ENCODE peak calls at places on chromosome 14, in nine cellular contexts. One of them, this sample, is unnamed.

GRCh38 chr14:98233656-98234055 is 1038.3 kb downstream of the BCL11B start:
- DNase-seq in head of caudate nucleus: no peak
- DNase-seq in foreskin fibroblast: no peak
- DNase-seq in stimulated activated CD8-positive, alpha-beta memory T cell treated with anti-CD3 and anti-CD28 coated beads, Interleukin-15, amount 100 ng/mL, for 4 hours: no peak
- DNase-seq in cardiac muscle cell: no peak
- DNase-seq in lower lobe of right lung: no peak
- DNase-seq in stomach: no peak
- DNase-seq in AG09309: no peak
- DNase-seq in psoas muscle: no peak
- DNase-seq in this sample: no peak

GRCh38 chr14:65001758-65002157 is 15.1 kb downstream of the FNTB start:
- DNase-seq in head of caudate nucleus: no peak
- DNase-seq in foreskin fibroblast: no peak
- DNase-seq in stimulated activated CD8-positive, alpha-beta memory T cell treated with anti-CD3 and anti-CD28 coated beads, Interleukin-15, amount 100 ng/mL, for 4 hours: no peak
- DNase-seq in cardiac muscle cell: no peak
- DNase-seq in lower lobe of right lung: no peak
- DNase-seq in stomach: no peak
- DNase-seq in AG09309: no peak
- DNase-seq in psoas muscle: no peak
- DNase-seq in this sample: no peak

GRCh38 chr14:76701981-76702380 is 59.3 kb upstream of the VASH1 start:
- DNase-seq in head of caudate nucleus: no peak
- DNase-seq in foreskin fibroblast: no peak
- DNase-seq in stimulated activated CD8-positive, alpha-beta memory T cell treated with anti-CD3 and anti-CD28 coated beads, Interleukin-15, amount 100 ng/mL, for 4 hours: no peak
- DNase-seq in cardiac muscle cell: no peak
- DNase-seq in lower lobe of right lung: no peak
- DNase-seq in stomach: no peak
- DNase-seq in AG09309: no peak
- DNase-seq in psoas muscle: peak
- DNase-seq in this sample: peak

GRCh38 chr14:96177766-96178377 is 26.8 kb upstream of the BDKRB2 start:
- DNase-seq in head of caudate nucleus: no peak
- DNase-seq in foreskin fibroblast: peak
- DNase-seq in stimulated activated CD8-positive, alpha-beta memory T cell treated with anti-CD3 and anti-CD28 coated beads, Interleukin-15, amount 100 ng/mL, for 4 hours: no peak
- DNase-seq in cardiac muscle cell: peak
- DNase-seq in lower lobe of right lung: no peak
- DNase-seq in stomach: no peak
- DNase-seq in AG09309: no peak
- DNase-seq in psoas muscle: peak
- DNase-seq in this sample: no peak

GRCh38 chr14:93013368-93013719 is 90.4 kb downstream of the CHGA start:
- DNase-seq in head of caudate nucleus: no peak
- DNase-seq in foreskin fibroblast: peak
- DNase-seq in stimulated activated CD8-positive, alpha-beta memory T cell treated with anti-CD3 and anti-CD28 coated beads, Interleukin-15, amount 100 ng/mL, for 4 hours: no peak
- DNase-seq in cardiac muscle cell: no peak
- DNase-seq in lower lobe of right lung: no peak
- DNase-seq in stomach: no peak
- DNase-seq in AG09309: peak
- DNase-seq in psoas muscle: no peak
- DNase-seq in this sample: peak

GRCh38 chr14:57845802-57846531 is 19.9 kb downstream of the SLC35F4 start:
- DNase-seq in head of caudate nucleus: no peak
- DNase-seq in foreskin fibroblast: no peak
- DNase-seq in stimulated activated CD8-positive, alpha-beta memory T cell treated with anti-CD3 and anti-CD28 coated beads, Interleukin-15, amount 100 ng/mL, for 4 hours: no peak
- DNase-seq in cardiac muscle cell: no peak
- DNase-seq in lower lobe of right lung: no peak
- DNase-seq in stomach: no peak
- DNase-seq in AG09309: no peak
- DNase-seq in psoas muscle: no peak
- DNase-seq in this sample: peak

GRCh38 chr14:100102156-100102785 is 37.0 kb downstream of the EVL start:
- DNase-seq in head of caudate nucleus: peak
- DNase-seq in foreskin fibroblast: no peak
- DNase-seq in stimulated activated CD8-positive, alpha-beta memory T cell treated with anti-CD3 and anti-CD28 coated beads, Interleukin-15, amount 100 ng/mL, for 4 hours: no peak
- DNase-seq in cardiac muscle cell: no peak
- DNase-seq in lower lobe of right lung: no peak
- DNase-seq in stomach: no peak
- DNase-seq in AG09309: no peak
- DNase-seq in psoas muscle: no peak
- DNase-seq in this sample: no peak

GRCh38 chr14:63203618-63204406 is 431 bp upstream of the RHOJ start:
- DNase-seq in head of caudate nucleus: peak
- DNase-seq in foreskin fibroblast: peak
- DNase-seq in stimulated activated CD8-positive, alpha-beta memory T cell treated with anti-CD3 and anti-CD28 coated beads, Interleukin-15, amount 100 ng/mL, for 4 hours: no peak
- DNase-seq in cardiac muscle cell: peak
- DNase-seq in lower lobe of right lung: peak
- DNase-seq in stomach: peak
- DNase-seq in AG09309: peak
- DNase-seq in psoas muscle: peak
- DNase-seq in this sample: peak

GRCh38 chr14:89658977-89659670 is 242.1 kb upstream of the FOXN3 start:
- DNase-seq in head of caudate nucleus: no peak
- DNase-seq in foreskin fibroblast: no peak
- DNase-seq in stimulated activated CD8-positive, alpha-beta memory T cell treated with anti-CD3 and anti-CD28 coated beads, Interleukin-15, amount 100 ng/mL, for 4 hours: no peak
- DNase-seq in cardiac muscle cell: peak
- DNase-seq in lower lobe of right lung: no peak
- DNase-seq in stomach: no peak
- DNase-seq in AG09309: no peak
- DNase-seq in psoas muscle: no peak
- DNase-seq in this sample: no peak

GRCh38 chr14:68260121-68260520 is 440.5 kb downstream of the RAD51B start:
- DNase-seq in head of caudate nucleus: no peak
- DNase-seq in foreskin fibroblast: no peak
- DNase-seq in stimulated activated CD8-positive, alpha-beta memory T cell treated with anti-CD3 and anti-CD28 coated beads, Interleukin-15, amount 100 ng/mL, for 4 hours: no peak
- DNase-seq in cardiac muscle cell: no peak
- DNase-seq in lower lobe of right lung: no peak
- DNase-seq in stomach: no peak
- DNase-seq in AG09309: no peak
- DNase-seq in psoas muscle: no peak
- DNase-seq in this sample: no peak

GRCh38 chr14:61516957-61517356 is 178.4 kb upstream of the HIF1A start:
- DNase-seq in head of caudate nucleus: no peak
- DNase-seq in foreskin fibroblast: peak
- DNase-seq in stimulated activated CD8-positive, alpha-beta memory T cell treated with anti-CD3 and anti-CD28 coated beads, Interleukin-15, amount 100 ng/mL, for 4 hours: no peak
- DNase-seq in cardiac muscle cell: no peak
- DNase-seq in lower lobe of right lung: no peak
- DNase-seq in stomach: no peak
- DNase-seq in AG09309: peak
- DNase-seq in psoas muscle: no peak
- DNase-seq in this sample: no peak

GRCh38 chr14:102234331-102235264 is 70.4 kb downstream of the MOK start:
- DNase-seq in head of caudate nucleus: no peak
- DNase-seq in foreskin fibroblast: no peak
- DNase-seq in stimulated activated CD8-positive, alpha-beta memory T cell treated with anti-CD3 and anti-CD28 coated beads, Interleukin-15, amount 100 ng/mL, for 4 hours: no peak
- DNase-seq in cardiac muscle cell: no peak
- DNase-seq in lower lobe of right lung: no peak
- DNase-seq in stomach: no peak
- DNase-seq in AG09309: no peak
- DNase-seq in psoas muscle: no peak
- DNase-seq in this sample: no peak

GRCh38 chr14:100263141-100263540 is 24.2 kb downstream of the YY1 start:
- DNase-seq in head of caudate nucleus: no peak
- DNase-seq in foreskin fibroblast: no peak
- DNase-seq in stimulated activated CD8-positive, alpha-beta memory T cell treated with anti-CD3 and anti-CD28 coated beads, Interleukin-15, amount 100 ng/mL, for 4 hours: no peak
- DNase-seq in cardiac muscle cell: no peak
- DNase-seq in lower lobe of right lung: no peak
- DNase-seq in stomach: no peak
- DNase-seq in AG09309: no peak
- DNase-seq in psoas muscle: no peak
- DNase-seq in this sample: peak

GRCh38 chr14:75274899-75275569 is 3.6 kb upstream of the FOS start:
- DNase-seq in head of caudate nucleus: no peak
- DNase-seq in foreskin fibroblast: no peak
- DNase-seq in stimulated activated CD8-positive, alpha-beta memory T cell treated with anti-CD3 and anti-CD28 coated beads, Interleukin-15, amount 100 ng/mL, for 4 hours: no peak
- DNase-seq in cardiac muscle cell: no peak
- DNase-seq in lower lobe of right lung: peak
- DNase-seq in stomach: no peak
- DNase-seq in AG09309: no peak
- DNase-seq in psoas muscle: no peak
- DNase-seq in this sample: no peak

GRCh38 chr14:75578786-75579781 is 664 bp downstream of the FLVCR2 start:
- DNase-seq in head of caudate nucleus: peak
- DNase-seq in foreskin fibroblast: peak
- DNase-seq in stimulated activated CD8-positive, alpha-beta memory T cell treated with anti-CD3 and anti-CD28 coated beads, Interleukin-15, amount 100 ng/mL, for 4 hours: no peak
- DNase-seq in cardiac muscle cell: no peak
- DNase-seq in lower lobe of right lung: peak
- DNase-seq in stomach: no peak
- DNase-seq in AG09309: no peak
- DNase-seq in psoas muscle: peak
- DNase-seq in this sample: peak

GRCh38 chr14:69559581-69560011 is 15.1 kb downstream of the CCDC177 start:
- DNase-seq in head of caudate nucleus: peak
- DNase-seq in foreskin fibroblast: no peak
- DNase-seq in stimulated activated CD8-positive, alpha-beta memory T cell treated with anti-CD3 and anti-CD28 coated beads, Interleukin-15, amount 100 ng/mL, for 4 hours: no peak
- DNase-seq in cardiac muscle cell: no peak
- DNase-seq in lower lobe of right lung: no peak
- DNase-seq in stomach: no peak
- DNase-seq in AG09309: no peak
- DNase-seq in psoas muscle: no peak
- DNase-seq in this sample: no peak

GRCh38 chr14:29925736-29926135 is 1.9 kb downstream of the PRKD1 start:
- DNase-seq in head of caudate nucleus: no peak
- DNase-seq in foreskin fibroblast: no peak
- DNase-seq in stimulated activated CD8-positive, alpha-beta memory T cell treated with anti-CD3 and anti-CD28 coated beads, Interleukin-15, amount 100 ng/mL, for 4 hours: no peak
- DNase-seq in cardiac muscle cell: no peak
- DNase-seq in lower lobe of right lung: no peak
- DNase-seq in stomach: no peak
- DNase-seq in AG09309: no peak
- DNase-seq in psoas muscle: no peak
- DNase-seq in this sample: no peak

GRCh38 chr14:83632375-83632774 is 1897.6 kb upstream of the FLRT2 start:
- DNase-seq in head of caudate nucleus: no peak
- DNase-seq in foreskin fibroblast: no peak
- DNase-seq in stimulated activated CD8-positive, alpha-beta memory T cell treated with anti-CD3 and anti-CD28 coated beads, Interleukin-15, amount 100 ng/mL, for 4 hours: no peak
- DNase-seq in cardiac muscle cell: no peak
- DNase-seq in lower lobe of right lung: no peak
- DNase-seq in stomach: no peak
- DNase-seq in AG09309: no peak
- DNase-seq in psoas muscle: no peak
- DNase-seq in this sample: no peak

This sample was measured in stromal cell of bone marrow.